ENCODE peak calls at places on chromosomes 12 and 14, in six cellular contexts. P is epithelial cell of esophagus, F is mammary epithelial cell, A is tibial nerve, N is foreskin fibroblast, H is SK-N-SH. U is an unnamed sample.
A peak's percentile ranks its signal among the peaks of the same experiment; 100 is the strongest.

GRCh38 chr12:69397978-69398377 is 38.4 kb downstream of the YEATS4 start:
- DNase-seq in N (no peak), A (no peak), F (no peak), P (no peak), H (no peak), U (peak; percentile 50)

GRCh38 chr12:68081561-68081960 is 78.0 kb downstream of the IFNG start:
- DNase-seq in F (no peak), A (no peak), N (no peak), P (no peak), H (no peak), U (no peak)

GRCh38 chr12:116506697-116507064 is 52.5 kb upstream of the MAP1LC3B2 start:
- DNase-seq in H (no peak), A (no peak), P (no peak), N (no peak), F (no peak), U (no peak)

GRCh38 chr14:55583942-55584468 is 4.0 kb downstream of the KTN1 start:
- DNase-seq in N (no peak), H (peak; percentile 46), F (no peak), A (no peak), P (no peak), U (no peak)

GRCh38 chr14:71651228-71651627 is 281.0 kb upstream of the RGS6 start:
- DNase-seq in F (peak; percentile 72), A (no peak), P (peak; percentile 30), H (no peak), N (peak; percentile 79), U (peak; percentile 92)

GRCh38 chr14:95498622-95499353 is 17.7 kb downstream of the SYNE3 start:
- DNase-seq in A (no peak), F (no peak), H (peak; percentile 41), N (peak; percentile 57), P (no peak), U (no peak)

GRCh38 chr12:119134673-119135072 is 44.1 kb upstream of the HSPB8 start:
- DNase-seq in F (no peak), H (no peak), A (no peak), P (no peak), N (no peak), U (no peak)

GRCh38 chr12:120234643-120235368 is 30.7 kb downstream of the PXN start:
- DNase-seq in A (peak; percentile 79), H (peak; percentile 67), N (peak; percentile 99), P (peak; percentile 86), F (peak; percentile 86), U (peak; percentile 96)

GRCh38 chr12:24551368-24551767 is 397.5 kb downstream of the BCAT1 start:
- DNase-seq in P (no peak), A (no peak), H (no peak), N (no peak), F (no peak), U (no peak)

GRCh38 chr12:95116773-95117172 is 43.4 kb upstream of the NR2C1 start:
- DNase-seq in A (no peak), F (peak; percentile 98), P (peak; percentile 99), N (no peak), H (no peak), U (no peak)

GRCh38 chr12:12992418-12993175 is 7.5 kb downstream of the HEBP1 start:
- DNase-seq in H (no peak), F (peak; percentile 20), A (no peak), P (peak; percentile 83), N (peak; percentile 92), U (peak; percentile 89)

GRCh38 chr14:87712386-87713113 is 280.4 kb downstream of the GALC start:
- DNase-seq in F (no peak), P (no peak), A (no peak), N (no peak), H (no peak), U (no peak)

GRCh38 chr14:101331141-101331525 is 230.2 kb upstream of the DIO3 start:
- DNase-seq in F (no peak), N (no peak), P (no peak), H (no peak), A (no peak), U (no peak)

GRCh38 chr12:124527861-124528561 is 39.4 kb downstream of the NCOR2 start:
- DNase-seq in F (no peak), H (no peak), P (peak; percentile 55), A (no peak), N (peak; percentile 66), U (peak; percentile 75)

GRCh38 chr12:6465467-6466183 is 4.9 kb downstream of the VAMP1 start:
- DNase-seq in P (peak; percentile 75), A (no peak), N (peak; percentile 55), F (peak; percentile 48), H (peak; percentile 79), U (peak; percentile 70)

GRCh38 chr12:14950982-14951746 is 10.2 kb downstream of the ARHGDIB start:
- DNase-seq in F (peak; percentile 74), P (peak; percentile 84), N (no peak), A (no peak), H (no peak), U (no peak)

GRCh38 chr12:18683603-18684002 is 54.2 kb downstream of the PLCZ1 start:
- DNase-seq in A (no peak), N (no peak), F (peak; percentile 77), H (no peak), P (peak; percentile 82), U (peak; percentile 27)

GRCh38 chr12:63917864-63918742 is 73.6 kb downstream of the SRGAP1 start:
- DNase-seq in F (peak; percentile 95), N (peak; percentile 95), H (no peak), A (no peak), P (peak; percentile 97), U (peak; percentile 92)

GRCh38 chr14:23910081-23910875 is 43.3 kb upstream of the DHRS4 start:
- DNase-seq in F (peak; percentile 53), P (peak; percentile 72), A (no peak), N (peak; percentile 35), H (peak; percentile 73), U (peak; percentile 48)

GRCh38 chr14:32366256-32366655 is 37.2 kb downstream of the AKAP6 start:
- DNase-seq in F (no peak), H (peak; percentile 34), N (peak; percentile 51), P (no peak), A (no peak), U (peak; percentile 86)

GRCh38 chr12:120388711-120389431 is 19.9 kb upstream of the MSI1 start:
- DNase-seq in F (no peak), A (no peak), P (no peak), N (no peak), H (no peak), U (no peak)

GRCh38 chr14:74712499-74713394 is at the start of the genes AREL1 and FCF1:
- DNase-seq in A (peak; percentile 58), H (peak; percentile 90), N (peak; percentile 83), F (peak; percentile 87), P (peak; percentile 92), U (peak; percentile 87)

GRCh38 chr12:61356485-61356884 is 903.7 kb upstream of the USP15 start:
- DNase-seq in P (no peak), N (no peak), A (no peak), F (no peak), H (no peak), U (no peak)
- TF ChIP-seq CTCF in P (no peak), N (no peak), A (no peak), F (no peak), H (no peak), U (no peak)

DNA sequence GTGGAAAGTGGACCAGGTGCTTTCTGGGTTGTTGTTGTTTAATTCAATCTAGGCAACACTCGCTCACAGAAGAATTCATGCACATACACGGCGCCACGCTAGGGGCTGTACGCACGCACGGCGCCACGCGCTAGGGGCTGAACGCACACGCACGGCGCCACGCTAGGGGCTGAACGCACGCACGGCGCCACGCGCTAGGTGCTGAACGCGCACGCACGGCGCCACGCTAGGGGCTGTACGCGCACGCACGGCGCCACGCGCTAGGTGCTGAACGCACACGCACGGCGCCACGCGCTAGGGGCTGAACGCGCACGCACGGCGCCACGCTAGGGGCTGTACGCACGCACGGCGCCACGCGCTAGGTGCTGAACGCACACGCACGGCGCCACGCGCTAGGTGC is 54.3 kb downstream of the NINJ2 start:
- DNase-seq in P (no peak), H (no peak), A (no peak), F (no peak), N (no peak), U (no peak)
- H3K4me3 ChIP-seq in P (no peak overlapping the region), H (no peak overlapping the region), A (no peak overlapping the region), F (no peak overlapping the region), N (no peak overlapping the region), U (no peak overlapping the region)

GRCh38 chr12:114164354-114164753 is 198.2 kb upstream of the RBM19 start:
- DNase-seq in H (no peak), P (no peak), F (no peak), A (no peak), N (no peak), U (no peak)

GRCh38 chr12:114167431-114167830 is 201.3 kb upstream of the RBM19 start:
- DNase-seq in F (no peak), A (no peak), N (peak; percentile 57), H (no peak), P (no peak), U (peak; percentile 37)

GRCh38 chr12:114168061-114168460 is 201.9 kb upstream of the RBM19 start:
- DNase-seq in P (no peak), A (no peak), N (peak; percentile 67), H (no peak), F (no peak), U (peak; percentile 5)

GRCh38 chr12:114166360-114166759 is 200.2 kb upstream of the RBM19 start:
- DNase-seq in N (peak; percentile 45), F (no peak), A (no peak), P (no peak), H (peak; percentile 34), U (peak; percentile 23)

DNA sequence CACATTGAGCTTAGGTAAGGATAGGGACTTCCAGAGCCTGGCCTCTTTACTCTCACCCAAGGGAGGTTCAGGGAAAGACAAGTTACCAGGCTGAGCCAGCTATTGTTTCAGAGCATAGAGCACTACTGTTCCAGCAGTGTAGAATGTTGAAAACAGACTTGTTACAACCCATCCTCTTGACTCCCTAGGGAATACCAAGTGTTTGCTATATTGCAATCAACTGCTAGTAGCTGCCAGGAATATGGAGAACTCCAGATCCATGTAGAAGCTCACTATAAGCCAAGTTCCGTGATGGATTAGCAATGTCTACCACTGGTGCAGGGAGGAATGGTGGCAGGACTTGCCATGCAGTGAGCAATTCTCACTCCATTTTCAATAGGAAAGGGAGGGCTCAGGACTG is 199.8 kb upstream of the RBM19 start:
- DNase-seq in F (no peak), N (no peak), P (no peak), A (no peak), H (no peak), U (no peak)
- TF ChIP-seq CTCF in F (no peak), N (no peak), P (no peak), A (no peak), H (no peak), U (no peak)

DNA sequence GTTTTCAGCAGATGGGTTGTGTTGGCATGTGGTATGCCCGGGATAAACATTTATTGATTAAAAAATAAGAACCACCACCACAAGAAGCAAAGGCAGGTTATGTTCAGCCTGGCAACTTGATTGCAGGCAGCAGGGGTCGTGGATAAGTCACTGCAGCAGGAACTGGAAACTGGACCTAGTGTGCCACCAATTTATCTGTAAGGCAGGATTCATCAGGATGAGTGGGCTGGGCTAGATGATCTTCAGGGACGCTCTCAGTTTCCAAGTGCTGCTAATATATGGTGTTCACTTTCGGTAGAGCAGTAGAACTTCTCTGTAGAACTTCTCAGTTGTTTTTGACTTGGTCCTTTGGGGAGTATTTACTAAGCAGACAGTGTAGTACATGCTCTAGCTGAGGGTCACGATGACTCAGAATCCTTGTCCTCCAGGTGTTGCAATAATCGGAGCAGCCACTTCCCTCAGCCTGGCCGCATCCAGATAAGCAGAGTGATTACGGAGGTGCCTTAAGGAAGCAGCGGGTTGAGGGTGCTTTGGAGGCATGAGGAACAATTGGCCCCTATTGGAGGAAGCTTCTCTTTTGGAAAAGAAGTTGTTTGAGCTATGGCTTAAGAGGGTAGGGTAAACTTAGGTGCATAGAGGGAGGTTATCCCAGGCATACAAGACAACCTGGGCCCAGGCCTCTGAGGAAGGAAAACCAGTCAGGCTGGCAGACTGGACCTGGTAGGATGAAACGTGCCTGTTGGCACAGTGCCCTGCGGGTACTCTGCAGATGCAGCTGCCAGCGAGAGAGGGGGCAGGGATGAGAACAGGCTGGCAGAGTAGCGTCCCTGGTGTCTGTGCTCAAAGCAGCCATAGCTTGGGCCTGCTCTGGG is 104.0 kb downstream of the GPR135 start:
- DNase-seq in F (peak; percentile 90), N (peak; percentile 37), P (peak; percentile 94), H (peak; percentile 62), A (peak; percentile 42), U (peak; percentile 52)
- H3K4me3 ChIP-seq in F (no peak overlapping the region), N (no peak overlapping the region), P (no peak overlapping the region), H (no peak overlapping the region), A (no peak overlapping the region), U (no peak overlapping the region)

U was measured in astrocyte of the spinal cord.